ENCODE peak calls at places on chromosomes 16 and 17, in four cellular contexts. M is prostate gland, P is NB4, D is IMR-90. B is an unnamed sample.

GRCh38 chr17:4565209-4566141 is 5.1 kb upstream of the GGT6 start:
- DNase-seq in P (peak), M (peak), D (peak), B (peak)

GRCh38 chr16:1825864-1826690 is 548 bp downstream of the HAGH start:
- DNase-seq in P (peak), D (peak), M (no peak), B (no peak)

GRCh38 chr17:82302498-82302963 is 14.9 kb downstream of the CD7 start:
- DNase-seq in D (no peak), P (no peak), M (no peak), B (no peak)

GRCh38 chr16:4488486-4488967 is 12.3 kb downstream of the HMOX2 start:
- DNase-seq in P (peak), M (no peak), D (peak), B (no peak)

GRCh38 chr17:21029032-21029431 is 13.8 kb downstream of the USP22 start:
- DNase-seq in D (peak), M (no peak), P (peak), B (no peak)

GRCh38 chr17:82282239-82283207 is 9.0 kb upstream of the CSNK1D start:
- DNase-seq in P (no peak), M (no peak), D (no peak), B (no peak)

GRCh38 chr16:9901-10665 is 43.3 kb downstream of the POLR3K start:
- DNase-seq in P (peak), D (no peak), M (no peak), B (no peak)

GRCh38 chr17:76048711-76049110 is 21.6 kb upstream of the EVPL start:
- DNase-seq in P (no peak), D (peak), M (no peak), B (no peak)

GRCh38 chr16:85819711-85820110 is 20.2 kb downstream of the COX4I1 start:
- DNase-seq in P (no peak), D (no peak), M (no peak), B (no peak)

GRCh38 chr17:77837917-77838316 is 120.6 kb upstream of the TNRC6C start:
- DNase-seq in M (no peak), D (no peak), P (no peak), B (no peak)

GRCh38 chr17:36131931-36132330 is 28.3 kb downstream of the CCL4 start:
- DNase-seq in M (no peak), P (no peak), D (no peak), B (no peak)

GRCh38 chr17:8698142-8699050 is 46.2 kb downstream of the CCDC42 start:
- DNase-seq in D (peak), M (peak), P (no peak), B (peak)

GRCh38 chr17:61463068-61463980 is 11.1 kb downstream of the TBX4 start:
- DNase-seq in P (no peak), D (no peak), M (no peak), B (no peak)

GRCh38 chr17:48586355-48586924 is 3.6 kb downstream of the HOXB3 start:
- DNase-seq in P (no peak), D (peak), M (no peak), B (no peak)

GRCh38 chr17:17108681-17109049 is 66.4 kb downstream of the MPRIP start:
- DNase-seq in D (no peak), M (peak), P (no peak), B (no peak)

GRCh38 chr17:81090361-81091133 is 55.6 kb downstream of the BAIAP2 start:
- DNase-seq in M (no peak), P (peak), D (no peak), B (peak)

GRCh38 chr17:65742433-65743312 is 181.2 kb upstream of the AXIN2 start:
- DNase-seq in P (no peak), M (no peak), D (peak), B (no peak)

GRCh38 chr16:30137897-30138296 is 14.9 kb upstream of the MAPK3 start:
- DNase-seq in M (no peak), D (no peak), P (no peak), B (no peak)

GRCh38 chr16:30136971-30137601 is 14.1 kb upstream of the MAPK3 start:
- DNase-seq in D (no peak), M (no peak), P (peak), B (no peak)

GRCh38 chr16:30141750-30142149 is 18.7 kb upstream of the MAPK3 start:
- DNase-seq in M (no peak), P (no peak), D (no peak), B (no peak)

GRCh38 chr16:30142672-30143346 is 19.8 kb upstream of the MAPK3 start:
- DNase-seq in D (no peak), P (peak), M (no peak), B (no peak)

GRCh38 chr16:30139895-30140481 is 17.0 kb upstream of the MAPK3 start:
- DNase-seq in P (peak), D (no peak), M (no peak), B (no peak)
- TF ChIP-seq POLR2A in P (no peak), D (no peak), M (no peak), B (no peak)

GRCh38 chr16:30931068-30931655 is 7.8 kb downstream of the FBXL19 start:
- DNase-seq in M (no peak), P (no peak), D (no peak), B (peak)

GRCh38 chr16:30937692-30938091 is 11.2 kb upstream of the ORAI3 start:
- DNase-seq in P (no peak), D (no peak), M (no peak), B (no peak)

GRCh38 chr16:30930160-30930571 is 6.8 kb downstream of the FBXL19 start:
- DNase-seq in M (no peak), D (no peak), P (no peak), B (no peak)

GRCh38 chr16:30929167-30929566 is 5.8 kb downstream of the FBXL19 start:
- DNase-seq in M (no peak), D (no peak), P (no peak), B (no peak)

DNA sequence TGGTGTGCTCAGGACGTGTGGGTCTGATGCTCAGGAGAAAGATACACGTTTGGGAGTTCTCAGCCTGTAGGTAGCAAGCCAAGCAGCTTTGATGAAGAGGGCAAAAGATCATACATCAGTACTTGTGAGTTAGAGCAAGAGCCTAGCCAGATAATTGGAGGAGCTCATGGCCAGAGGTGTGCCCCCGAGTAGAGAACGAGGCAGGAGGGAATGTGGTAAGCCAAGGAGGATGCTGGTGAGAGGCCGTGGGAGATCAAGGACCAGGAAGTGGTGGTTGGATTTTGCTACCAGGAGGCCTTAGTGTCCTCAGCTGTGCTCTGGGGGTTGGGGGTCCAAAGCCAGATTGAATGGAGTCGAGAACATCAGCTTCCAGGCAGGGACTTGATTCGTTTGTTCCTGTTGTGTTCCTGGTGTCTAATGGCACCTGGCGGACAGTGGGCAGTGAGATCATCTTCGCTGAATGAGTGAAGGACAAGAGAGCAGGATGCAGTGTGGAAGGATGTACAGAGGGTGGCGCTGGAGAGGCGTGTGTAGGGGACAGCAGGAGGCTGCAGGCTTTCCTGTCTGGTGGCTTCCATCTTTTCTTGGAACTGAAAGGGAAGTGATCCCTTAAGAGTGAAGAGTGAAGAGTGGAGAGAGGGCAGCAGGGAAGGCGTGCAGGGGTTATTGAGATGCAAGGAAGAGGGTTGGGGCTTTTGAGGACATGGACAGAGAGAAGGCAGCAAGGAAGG is 11.6 kb downstream of the FBXL19 start:
- DNase-seq in P (peak), D (peak), M (no peak), B (peak)
- TF ChIP-seq CTCF in P (peak), D (peak), M (peak), B (peak)

GRCh38 chr16:88616320-88616719 is 22.1 kb upstream of the IL17C start:
- DNase-seq in M (peak), P (no peak), D (no peak), B (no peak)
- TF ChIP-seq POLR2A in M (no peak), P (no peak), D (no peak), B (no peak)

GRCh38 chr16:55118701-55119260 is 188.1 kb downstream of the IRX5 start:
- DNase-seq in P (no peak), D (no peak), M (no peak), B (no peak)

GRCh38 chr16:55126456-55126855 is 195.8 kb downstream of the IRX5 start:
- DNase-seq in D (no peak), P (peak), M (no peak), B (no peak)

GRCh38 chr16:55125818-55126385 is 195.2 kb downstream of the IRX5 start:
- DNase-seq in D (no peak), M (no peak), P (no peak), B (no peak)

GRCh38 chr16:55120408-55120807 is 189.7 kb downstream of the IRX5 start:
- DNase-seq in D (no peak), M (no peak), P (peak), B (no peak)

DNA sequence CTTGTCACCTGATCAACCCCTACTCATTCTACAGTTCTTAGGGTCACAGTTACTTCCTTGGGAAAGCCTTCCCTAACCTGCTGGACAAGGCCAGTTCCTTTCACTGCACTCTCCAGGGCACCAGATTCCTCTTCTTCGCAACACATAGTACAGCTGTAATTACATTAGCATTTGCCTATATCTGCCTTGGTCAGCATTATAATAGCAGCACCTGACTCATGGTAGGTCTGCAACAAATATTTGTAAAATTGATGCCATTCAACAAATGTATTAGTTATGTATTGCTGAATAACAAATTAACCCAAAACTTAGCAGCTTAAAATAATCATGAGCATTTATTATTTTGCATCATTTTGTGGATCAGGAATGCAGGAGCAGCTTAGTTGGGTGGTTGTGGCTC is 193.0 kb downstream of the IRX5 start:
- DNase-seq in M (no peak), D (no peak), P (no peak), B (no peak)
- TF ChIP-seq CTCF in M (no peak), D (no peak), P (no peak), B (no peak)

GRCh38 chr17:74431568-74432483 is at the start of gene GPRC5C:
- DNase-seq in D (no peak), P (peak), M (peak), B (peak)

GRCh38 chr17:74433421-74434121 is 1.7 kb downstream of the GPRC5C start:
- DNase-seq in D (no peak), M (no peak), P (no peak), B (no peak)

GRCh38 chr17:74437702-74438101 is 5.8 kb downstream of the GPRC5C start:
- DNase-seq in M (no peak), D (no peak), P (peak), B (no peak)

GRCh38 chr17:74432484-74433391 is 850 bp downstream of the GPRC5C start:
- DNase-seq in D (no peak), P (no peak), M (no peak), B (no peak)

GRCh38 chr17:74435775-74436359 is 4.0 kb downstream of the GPRC5C start:
- DNase-seq in M (no peak), P (no peak), D (no peak), B (no peak)
- TF ChIP-seq POLR2A in M (no peak), P (no peak), D (no peak), B (no peak)